ENCODE peak calls at places on chromosome 7, in six cellular contexts. One of them, this sample, is unnamed.

GRCh38 chr7:99095698-99096097 is 48.2 kb downstream of the SMURF1 start:
- DNase-seq in choroid plexus epithelial cell: peak
- DNase-seq in BJ: no peak
- DNase-seq in PC-3: no peak
- DNase-seq in vagina: no peak
- DNase-seq in bronchial epithelial cell: no peak
- DNase-seq in this sample: no peak

GRCh38 chr7:108290344-108291134 is 160.4 kb upstream of the LAMB4 start:
- DNase-seq in choroid plexus epithelial cell: no peak
- DNase-seq in BJ: no peak
- DNase-seq in PC-3: no peak
- DNase-seq in vagina: no peak
- DNase-seq in bronchial epithelial cell: no peak
- DNase-seq in this sample: no peak

GRCh38 chr7:6256709-6257535 is 15.5 kb downstream of the CYTH3 start:
- DNase-seq in choroid plexus epithelial cell: peak
- DNase-seq in BJ: no peak
- DNase-seq in PC-3: no peak
- DNase-seq in vagina: no peak
- DNase-seq in bronchial epithelial cell: no peak
- DNase-seq in this sample: peak

GRCh38 chr7:108178393-108178792 is 48.2 kb upstream of the LAMB4 start:
- DNase-seq in choroid plexus epithelial cell: no peak
- DNase-seq in BJ: no peak
- DNase-seq in PC-3: no peak
- DNase-seq in vagina: no peak
- DNase-seq in bronchial epithelial cell: no peak
- DNase-seq in this sample: no peak

GRCh38 chr7:129315916-129316315 is 91.1 kb downstream of the AHCYL2 start:
- DNase-seq in choroid plexus epithelial cell: no peak
- DNase-seq in BJ: no peak
- DNase-seq in PC-3: no peak
- DNase-seq in vagina: no peak
- DNase-seq in bronchial epithelial cell: no peak
- DNase-seq in this sample: no peak

GRCh38 chr7:1192171-1192676 is 32.2 kb upstream of the ZFAND2A start:
- DNase-seq in choroid plexus epithelial cell: peak
- DNase-seq in BJ: peak
- DNase-seq in PC-3: peak
- DNase-seq in vagina: no peak
- DNase-seq in bronchial epithelial cell: peak
- DNase-seq in this sample: peak

GRCh38 chr7:134589491-134589941 is 40.6 kb downstream of the AKR1B15 start:
- DNase-seq in choroid plexus epithelial cell: no peak
- DNase-seq in BJ: no peak
- DNase-seq in PC-3: peak
- DNase-seq in vagina: peak
- DNase-seq in bronchial epithelial cell: peak
- DNase-seq in this sample: peak

GRCh38 chr7:37208528-37208927 is 240.1 kb downstream of the ELMO1 start:
- DNase-seq in choroid plexus epithelial cell: peak
- DNase-seq in BJ: no peak
- DNase-seq in PC-3: peak
- DNase-seq in vagina: peak
- DNase-seq in bronchial epithelial cell: peak
- DNase-seq in this sample: peak

GRCh38 chr7:42426163-42426562 is 189.2 kb upstream of the GLI3 start:
- DNase-seq in choroid plexus epithelial cell: no peak
- DNase-seq in BJ: no peak
- DNase-seq in PC-3: peak
- DNase-seq in vagina: no peak
- DNase-seq in bronchial epithelial cell: peak
- DNase-seq in this sample: no peak

GRCh38 chr7:99375070-99375807 is 709 bp downstream of the ARPC1B start:
- DNase-seq in choroid plexus epithelial cell: peak
- DNase-seq in BJ: no peak
- DNase-seq in PC-3: peak
- DNase-seq in vagina: no peak
- DNase-seq in bronchial epithelial cell: peak
- DNase-seq in this sample: peak

GRCh38 chr7:141302617-141303016 is 228.8 kb downstream of the TMEM178B start:
- DNase-seq in choroid plexus epithelial cell: no peak
- DNase-seq in BJ: no peak
- DNase-seq in PC-3: no peak
- DNase-seq in vagina: no peak
- DNase-seq in bronchial epithelial cell: no peak
- DNase-seq in this sample: no peak

GRCh38 chr7:108294595-108294994 is 161.6 kb downstream of the NRCAM start:
- DNase-seq in choroid plexus epithelial cell: no peak
- DNase-seq in BJ: no peak
- DNase-seq in PC-3: no peak
- DNase-seq in vagina: no peak
- DNase-seq in bronchial epithelial cell: no peak
- DNase-seq in this sample: no peak

GRCh38 chr7:26197153-26198115 is 3.1 kb downstream of the HNRNPA2B1 start:
- DNase-seq in choroid plexus epithelial cell: no peak
- DNase-seq in BJ: no peak
- DNase-seq in PC-3: no peak
- DNase-seq in vagina: no peak
- DNase-seq in bronchial epithelial cell: no peak
- DNase-seq in this sample: no peak

GRCh38 chr7:122397381-122397780 is 92.8 kb upstream of the FEZF1 start:
- DNase-seq in choroid plexus epithelial cell: no peak
- DNase-seq in BJ: no peak
- DNase-seq in PC-3: no peak
- DNase-seq in vagina: no peak
- DNase-seq in bronchial epithelial cell: no peak
- DNase-seq in this sample: no peak

GRCh38 chr7:21767300-21767900 is 178.3 kb downstream of the CDCA7L start:
- DNase-seq in choroid plexus epithelial cell: peak
- DNase-seq in BJ: no peak
- DNase-seq in PC-3: peak
- DNase-seq in vagina: no peak
- DNase-seq in bronchial epithelial cell: peak
- DNase-seq in this sample: peak
- TF ChIP-seq CTCF in choroid plexus epithelial cell: peak
- TF ChIP-seq CTCF in BJ: peak
- TF ChIP-seq CTCF in PC-3: peak
- TF ChIP-seq CTCF in vagina: peak
- TF ChIP-seq CTCF in bronchial epithelial cell: peak
- TF ChIP-seq CTCF in this sample: peak

GRCh38 chr7:7330997-7331396 is 148.7 kb downstream of the C1GALT1 start:
- DNase-seq in choroid plexus epithelial cell: no peak
- DNase-seq in BJ: no peak
- DNase-seq in PC-3: no peak
- DNase-seq in vagina: no peak
- DNase-seq in bronchial epithelial cell: no peak
- DNase-seq in this sample: no peak
- TF ChIP-seq CTCF in choroid plexus epithelial cell: no peak
- TF ChIP-seq CTCF in BJ: peak
- TF ChIP-seq CTCF in PC-3: peak
- TF ChIP-seq CTCF in vagina: no peak
- TF ChIP-seq CTCF in bronchial epithelial cell: no peak
- TF ChIP-seq CTCF in this sample: no peak

GRCh38 chr7:142939226-142939910 is at the start of gene LLCFC1:
- DNase-seq in choroid plexus epithelial cell: no peak
- DNase-seq in BJ: no peak
- DNase-seq in PC-3: peak
- DNase-seq in vagina: no peak
- DNase-seq in bronchial epithelial cell: peak
- DNase-seq in this sample: no peak
- TF ChIP-seq CTCF in choroid plexus epithelial cell: peak
- TF ChIP-seq CTCF in BJ: no peak
- TF ChIP-seq CTCF in PC-3: peak
- TF ChIP-seq CTCF in vagina: no peak
- TF ChIP-seq CTCF in bronchial epithelial cell: peak
- TF ChIP-seq CTCF in this sample: peak

DNA sequence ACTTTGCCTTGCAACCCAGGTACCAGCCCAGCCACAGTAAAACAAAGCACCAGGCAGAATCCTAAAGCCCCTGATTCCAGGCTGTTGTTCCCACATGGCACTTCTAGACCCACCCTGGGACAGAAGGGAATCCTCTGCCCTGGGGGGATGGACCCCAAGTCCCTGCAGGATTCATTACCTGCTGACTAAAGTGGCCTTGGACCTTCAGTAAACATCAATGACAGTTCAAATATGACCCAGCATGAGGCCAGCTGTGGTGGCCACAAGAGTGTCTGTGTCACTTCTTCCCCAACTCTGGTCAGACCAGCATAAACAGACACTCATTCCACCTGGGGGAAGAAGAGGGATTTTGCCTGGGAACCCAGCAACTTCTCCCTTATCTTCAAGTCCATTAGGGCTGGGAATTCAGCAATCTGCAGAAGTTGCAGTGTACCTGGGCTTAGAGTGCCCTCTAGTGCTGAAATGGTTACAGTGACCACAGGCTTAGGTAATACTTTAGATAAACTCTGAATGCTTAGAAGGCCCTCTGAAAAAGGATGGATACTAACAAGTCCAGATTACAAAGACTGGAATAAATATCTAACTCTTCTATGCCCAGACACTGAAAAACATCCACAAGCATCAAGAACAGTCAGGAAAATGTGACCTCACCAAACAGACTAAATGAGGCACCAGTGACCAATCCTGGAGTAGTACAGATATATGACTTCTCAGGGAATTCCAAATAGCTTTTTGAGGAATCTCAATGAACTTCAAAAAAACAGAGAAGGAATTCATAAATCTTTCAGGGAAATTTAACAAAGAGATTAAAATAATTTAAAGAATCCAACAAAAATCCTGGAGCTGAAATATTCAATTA is 108.5 kb upstream of the TMEM168 start:
- DNase-seq in choroid plexus epithelial cell: peak
- DNase-seq in BJ: no peak
- DNase-seq in PC-3: peak
- DNase-seq in vagina: no peak
- DNase-seq in bronchial epithelial cell: peak
- DNase-seq in this sample: peak
- TF ChIP-seq CTCF in choroid plexus epithelial cell: peak
- TF ChIP-seq CTCF in BJ: peak
- TF ChIP-seq CTCF in PC-3: peak
- TF ChIP-seq CTCF in vagina: no peak
- TF ChIP-seq CTCF in bronchial epithelial cell: peak
- TF ChIP-seq CTCF in this sample: peak

DNA sequence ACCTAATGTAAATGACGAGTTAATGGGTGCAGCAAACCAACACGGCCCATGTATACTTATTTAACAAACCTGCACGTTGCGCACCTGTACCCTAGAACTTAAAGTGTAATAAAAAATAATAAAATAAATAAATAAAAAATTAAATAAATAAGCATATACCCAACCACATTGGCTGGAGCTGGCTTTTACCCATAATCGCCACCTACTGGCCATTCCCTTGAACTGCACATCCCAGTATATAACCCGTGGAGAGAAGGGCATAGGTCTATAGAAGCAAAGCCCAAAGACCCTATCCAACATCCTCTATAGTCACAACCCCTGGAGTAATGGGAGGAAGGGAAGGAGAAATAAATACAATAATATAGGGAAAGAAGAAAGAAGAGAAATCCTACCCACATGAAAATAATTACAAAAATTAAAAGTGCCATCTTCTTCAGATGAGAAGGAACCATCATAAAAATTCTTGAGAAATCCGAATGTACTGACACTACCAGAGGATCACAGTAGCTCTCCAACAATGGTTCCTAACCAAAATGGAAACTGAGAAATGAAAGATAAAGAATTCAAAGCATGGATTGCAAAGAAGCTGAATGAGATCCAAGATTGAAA is 65.6 kb downstream of the TWIST1 start:
- DNase-seq in choroid plexus epithelial cell: peak
- DNase-seq in BJ: no peak
- DNase-seq in PC-3: peak
- DNase-seq in vagina: no peak
- DNase-seq in bronchial epithelial cell: peak
- DNase-seq in this sample: peak
- TF ChIP-seq CTCF in choroid plexus epithelial cell: peak
- TF ChIP-seq CTCF in BJ: peak
- TF ChIP-seq CTCF in PC-3: peak
- TF ChIP-seq CTCF in vagina: peak
- TF ChIP-seq CTCF in bronchial epithelial cell: peak
- TF ChIP-seq CTCF in this sample: peak

DNA sequence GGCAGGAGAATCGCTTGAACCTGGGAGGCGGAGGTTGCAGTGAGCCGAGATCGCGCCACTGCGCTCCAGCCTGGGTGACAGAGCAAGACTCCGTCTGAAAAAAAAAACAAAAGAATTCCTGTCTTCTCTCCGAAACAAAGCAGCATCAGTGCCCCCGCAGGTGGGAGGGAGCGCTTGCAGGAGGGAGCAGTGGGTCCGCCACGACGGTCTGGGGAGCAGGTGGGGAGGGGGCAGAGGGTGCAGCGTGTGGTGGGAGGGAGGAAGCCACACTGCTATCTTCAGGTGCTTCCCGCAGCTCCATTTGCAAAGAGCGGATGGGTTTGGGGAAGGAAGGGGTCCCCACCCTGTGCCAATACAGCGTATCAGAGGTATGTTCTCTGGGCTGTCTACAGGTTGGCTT is 31.7 kb downstream of the LIMK1 start:
- DNase-seq in choroid plexus epithelial cell: no peak
- DNase-seq in BJ: no peak
- DNase-seq in PC-3: no peak
- DNase-seq in vagina: no peak
- DNase-seq in bronchial epithelial cell: no peak
- DNase-seq in this sample: no peak
- TF ChIP-seq CTCF in choroid plexus epithelial cell: peak
- TF ChIP-seq CTCF in BJ: no peak
- TF ChIP-seq CTCF in PC-3: peak
- TF ChIP-seq CTCF in vagina: no peak
- TF ChIP-seq CTCF in bronchial epithelial cell: no peak
- TF ChIP-seq CTCF in this sample: peak

GRCh38 chr7:116728413-116728812 is 56.4 kb downstream of the MET start:
- DNase-seq in choroid plexus epithelial cell: no peak
- DNase-seq in BJ: no peak
- DNase-seq in PC-3: no peak
- DNase-seq in vagina: no peak
- DNase-seq in bronchial epithelial cell: no peak
- DNase-seq in this sample: no peak
- TF ChIP-seq CTCF in choroid plexus epithelial cell: no peak
- TF ChIP-seq CTCF in BJ: no peak
- TF ChIP-seq CTCF in PC-3: no peak
- TF ChIP-seq CTCF in vagina: no peak
- TF ChIP-seq CTCF in bronchial epithelial cell: no peak
- TF ChIP-seq CTCF in this sample: no peak

GRCh38 chr7:34281260-34281659 is 375.9 kb downstream of the BMPER start:
- DNase-seq in choroid plexus epithelial cell: peak
- DNase-seq in BJ: no peak
- DNase-seq in PC-3: no peak
- DNase-seq in vagina: no peak
- DNase-seq in bronchial epithelial cell: peak
- DNase-seq in this sample: no peak
- TF ChIP-seq CTCF in choroid plexus epithelial cell: peak
- TF ChIP-seq CTCF in BJ: peak
- TF ChIP-seq CTCF in PC-3: no peak
- TF ChIP-seq CTCF in vagina: no peak
- TF ChIP-seq CTCF in bronchial epithelial cell: peak
- TF ChIP-seq CTCF in this sample: peak